ENCODE peak calls at places on chromosomes 7 and 10, in eight cellular contexts. X is HCT116, D is SK-N-SH, S is neural progenitor cell, Q is OCI-LY7, A is PC-3, L is MM.1S, T is GM23338. O is an unnamed sample. For H3K4me1, the result is how much of the 10 kb centered on the place peaks cover.

GRCh38 chr7:49422564-49422963 is 350.9 kb upstream of the VWC2 start:
- DNase-seq in X (no peak), D (no peak), S (no peak), Q (no peak), A (no peak), L (no peak), T (no peak), O (no peak)

GRCh38 chr7:133703547-133703946 is 423.6 kb upstream of the LRGUK start:
- DNase-seq in X (no peak), D (peak), S (no peak), Q (no peak), A (no peak), L (no peak), T (no peak), O (no peak)

GRCh38 chr7:95536656-95537311 is 51.0 kb downstream of the ASB4 start:
- DNase-seq in X (no peak), D (no peak), S (no peak), Q (no peak), A (no peak), L (no peak), T (no peak), O (peak)

GRCh38 chr7:107286751-107287621 is 118.2 kb downstream of the HBP1 start:
- DNase-seq in X (no peak), D (no peak), S (no peak), Q (no peak), A (no peak), L (no peak), T (no peak), O (no peak)

GRCh38 chr7:85529831-85530230 is 343.0 kb upstream of the SEMA3D start:
- DNase-seq in X (no peak), D (no peak), S (no peak), Q (no peak), A (no peak), L (no peak), T (no peak), O (no peak)

GRCh38 chr10:12909836-12910185 is 91.7 kb downstream of the CCDC3 start:
- DNase-seq in X (no peak), D (no peak), S (no peak), Q (no peak), A (peak), L (no peak), T (no peak), O (peak)

GRCh38 chr7:153832160-153832559 is 220.0 kb upstream of the DPP6 start:
- DNase-seq in X (no peak), D (peak), S (no peak), Q (no peak), A (no peak), L (peak), T (no peak), O (no peak)

GRCh38 chr7:66452165-66452564 is 176.5 kb upstream of the KCTD7 start:
- DNase-seq in X (no peak), D (no peak), S (no peak), Q (no peak), A (peak), L (no peak), T (no peak), O (no peak)

GRCh38 chr10:120490288-120490687 is 33.3 kb downstream of the PLPP4 start:
- DNase-seq in X (no peak), D (no peak), S (peak), Q (no peak), A (no peak), L (no peak), T (peak), O (no peak)

GRCh38 chr7:55473935-55474334 is 98.4 kb downstream of the VOPP1 start:
- DNase-seq in X (no peak), D (peak), S (no peak), Q (no peak), A (no peak), L (no peak), T (no peak), O (no peak)

GRCh38 chr7:55474944-55475911 is 97.1 kb downstream of the VOPP1 start:
- DNase-seq in X (no peak), D (no peak), S (no peak), Q (no peak), A (no peak), L (no peak), T (no peak), O (no peak)

GRCh38 chr7:55476071-55476803 is 96.1 kb downstream of the VOPP1 start:
- DNase-seq in X (no peak), D (no peak), S (no peak), Q (no peak), A (no peak), L (no peak), T (no peak), O (no peak)

GRCh38 chr7:55469721-55470120 is 102.6 kb downstream of the VOPP1 start:
- DNase-seq in X (no peak), D (peak), S (no peak), Q (no peak), A (no peak), L (no peak), T (no peak), O (no peak)

DNA sequence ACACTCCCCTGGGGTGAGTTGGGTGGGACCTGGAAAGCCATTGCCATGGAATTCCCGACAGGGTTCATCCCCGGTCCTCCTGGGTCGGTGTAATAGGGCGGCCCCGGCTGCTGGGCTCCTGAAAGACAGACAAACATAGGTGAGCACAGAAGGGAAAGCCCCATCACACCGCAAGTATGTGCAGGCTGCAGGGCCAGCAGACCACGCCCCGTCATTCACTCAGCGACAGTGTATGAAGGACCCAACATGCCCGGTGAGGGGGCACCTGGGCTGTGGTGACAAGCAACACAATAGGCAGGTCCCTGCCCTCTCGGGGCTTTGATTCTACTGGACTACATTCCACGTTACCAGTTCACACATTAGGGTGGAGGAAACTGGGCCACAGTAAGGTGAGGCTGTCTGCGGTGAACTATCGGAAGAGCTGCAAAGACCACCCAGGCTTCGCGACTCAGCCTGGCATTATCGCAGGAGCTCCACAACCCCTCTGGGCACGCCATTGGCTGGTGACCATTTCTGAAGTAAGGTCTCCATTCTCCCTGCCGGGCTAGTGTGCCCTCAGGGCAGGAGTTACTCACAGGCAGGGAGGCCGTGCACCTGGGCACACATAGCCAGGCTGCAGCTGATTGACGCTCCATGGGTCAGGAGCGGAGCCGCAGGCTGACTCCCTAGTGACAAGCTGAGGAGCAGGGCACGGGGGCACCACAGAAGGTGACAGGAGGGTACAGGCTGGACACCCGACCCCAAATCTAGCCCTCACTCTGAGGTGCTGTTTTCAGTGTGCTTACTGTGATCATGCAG is 99.2 kb downstream of the VOPP1 start:
- DNase-seq in X (no peak), D (peak), S (no peak), Q (no peak), A (no peak), L (no peak), T (no peak), O (no peak)
- H3K4me1 ChIP-seq in X (under half), D (under half), S (under half), Q (under half), A (under half), L (under half), T (under half), O (under half)

GRCh38 chr7:24979470-24979862 is 512 bp downstream of the OSBPL3 start:
- DNase-seq in X (no peak), D (peak), S (no peak), Q (peak), A (peak), L (peak), T (no peak), O (peak)

GRCh38 chr7:24982917-24983316 is 2.9 kb upstream of the OSBPL3 start:
- DNase-seq in X (no peak), D (no peak), S (peak), Q (no peak), A (peak), L (no peak), T (peak), O (no peak)

GRCh38 chr7:24979863-24980694 is at the start of gene OSBPL3:
- DNase-seq in X (peak), D (peak), S (peak), Q (peak), A (peak), L (peak), T (peak), O (peak)

GRCh38 chr7:24980695-24981543 is 941 bp upstream of the OSBPL3 start:
- DNase-seq in X (no peak), D (no peak), S (peak), Q (peak), A (peak), L (peak), T (peak), O (peak)

DNA sequence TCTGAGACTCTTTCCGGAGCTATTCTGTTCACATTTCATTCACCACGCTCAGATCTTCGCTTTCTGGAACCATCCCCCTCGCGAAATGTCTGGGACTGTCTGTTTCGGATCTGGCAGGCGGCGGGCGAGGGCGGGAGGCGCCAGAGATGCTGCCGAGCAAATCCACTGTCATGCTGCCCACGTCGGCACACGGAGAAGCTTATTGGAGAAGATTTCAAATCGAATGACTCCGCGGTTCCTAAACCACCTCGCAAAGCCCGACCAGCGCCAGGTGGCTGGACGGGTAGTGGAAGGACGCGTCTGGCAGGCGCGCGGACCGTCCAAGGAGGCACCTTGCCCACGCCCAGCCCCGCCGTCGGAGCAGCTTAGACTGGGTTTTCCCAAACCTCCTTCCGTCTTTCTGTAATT is 1.6 kb upstream of the OSBPL3 start:
- DNase-seq in X (no peak), D (peak), S (peak), Q (peak), A (peak), L (peak), T (peak), O (peak)
- TF ChIP-seq CTCF in X (no peak), D (no peak), S (no peak), Q (no peak), A (no peak), L (no peak), T (no peak), O (no peak)

GRCh38 chr10:10993785-10994184 is 23.9 kb upstream of the CELF2 start:
- DNase-seq in X (no peak), D (no peak), S (no peak), Q (no peak), A (no peak), L (no peak), T (no peak), O (no peak)

GRCh38 chr10:10994360-10994759 is 23.3 kb upstream of the CELF2 start:
- DNase-seq in X (no peak), D (no peak), S (no peak), Q (no peak), A (no peak), L (no peak), T (no peak), O (no peak)

GRCh38 chr10:10995120-10995519 is 22.6 kb upstream of the CELF2 start:
- DNase-seq in X (no peak), D (no peak), S (no peak), Q (no peak), A (no peak), L (no peak), T (no peak), O (no peak)

GRCh38 chr10:10992961-10993714 is 24.5 kb upstream of the CELF2 start:
- DNase-seq in X (no peak), D (no peak), S (no peak), Q (no peak), A (no peak), L (no peak), T (no peak), O (no peak)

GRCh38 chr10:10996966-10997620 is 20.6 kb upstream of the CELF2 start:
- DNase-seq in X (no peak), D (no peak), S (no peak), Q (no peak), A (no peak), L (no peak), T (no peak), O (no peak)
- TF ChIP-seq EZH2phosphoT487 in X (no peak), D (no peak), S (no peak), Q (no peak), A (no peak), L (no peak), T (no peak), O (no peak)

DNA sequence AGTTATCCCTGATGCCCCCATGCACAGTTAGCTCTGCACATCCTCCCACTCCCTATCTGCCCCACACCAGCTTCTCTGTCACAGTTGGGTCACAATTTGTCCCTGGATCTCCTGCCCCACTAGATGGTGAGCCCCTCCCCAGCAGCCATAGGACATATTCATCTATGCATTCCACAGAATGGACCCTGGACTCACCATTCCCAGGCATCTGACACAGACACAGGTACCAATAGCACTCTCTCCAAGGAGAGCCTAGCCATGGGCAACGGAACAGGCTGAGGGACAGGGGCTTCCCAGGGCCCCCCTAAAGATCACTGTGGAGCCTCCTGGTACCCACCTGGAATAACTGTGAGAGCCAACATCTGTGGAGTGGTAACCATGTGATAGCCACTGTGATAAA is 34.7 kb upstream of the EEPD1 start:
- DNase-seq in X (no peak), D (no peak), S (no peak), Q (no peak), A (no peak), L (no peak), T (no peak), O (no peak)
- H3K4me1 ChIP-seq in X (under half), D (under half), S (under half), Q (under half), A (half or more), L (under half), T (under half), O (under half)

DNA sequence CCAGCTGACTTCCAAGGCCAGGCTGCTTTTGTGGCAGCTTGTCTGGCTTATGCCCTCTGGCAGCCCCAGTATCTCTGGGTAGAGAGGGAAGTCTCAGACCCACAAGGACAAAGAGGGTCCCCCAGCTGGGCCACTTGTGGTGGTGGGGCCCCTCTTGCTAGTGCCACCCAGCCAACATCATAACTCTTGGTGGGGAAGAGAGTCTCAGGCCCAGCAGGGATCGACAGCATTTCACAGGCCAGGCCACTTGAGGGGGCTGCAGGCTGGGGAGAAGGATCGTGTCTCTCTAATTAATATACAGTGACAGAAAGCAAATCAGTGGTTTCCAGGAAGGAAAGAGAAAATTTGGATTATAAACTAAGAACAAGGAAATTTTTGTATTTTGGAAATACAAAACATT is 76.0 kb downstream of the TYW1B start:
- DNase-seq in X (no peak), D (peak), S (peak), Q (no peak), A (no peak), L (no peak), T (peak), O (no peak)
- TF ChIP-seq CTCF in X (no peak), D (peak), S (peak), Q (peak), A (peak), L (no peak), T (peak), O (no peak)